ENCODE peak calls at places on chromosomes 2 and 18, in six cellular contexts. K, I, F, B, W and X are unnamed samples.

GRCh38 chr18:46497129-46497528 is 159.9 kb downstream of the LOXHD1 start:
- DNase-seq in F (no peak), I (no peak), B (no peak), K (no peak), W (peak; percentile 6), X (peak; percentile 21)

GRCh38 chr2:144509001-144509545 is 10.8 kb downstream of the ZEB2 start:
- DNase-seq in I (no peak), F (no peak), W (peak; percentile 60), B (no peak), K (no peak), X (no peak)

GRCh38 chr2:41949541-41950439 is 98.0 kb upstream of the PKDCC start:
- DNase-seq in F (no peak), W (no peak), K (no peak), I (no peak), B (no peak), X (no peak)

GRCh38 chr2:148058641-148059040 is 37.8 kb downstream of the MBD5 start:
- DNase-seq in W (peak; percentile 21), F (no peak), I (no peak), K (no peak), B (no peak), X (no peak)

GRCh38 chr2:215362562-215362904 is 50.7 kb downstream of the ATIC start:
- DNase-seq in I (no peak), W (no peak), F (no peak), B (no peak), K (no peak), X (no peak)

GRCh38 chr2:179751184-179751809 is 110.1 kb downstream of the ZNF385B start:
- DNase-seq in F (no peak), I (no peak), W (peak; percentile 63), B (no peak), K (no peak), X (peak; percentile 10)

GRCh38 chr2:7567646-7568045 is 650.4 kb downstream of the RNF144A start:
- DNase-seq in F (no peak), W (no peak), K (peak; percentile 22), I (no peak), B (no peak), X (peak; percentile 76)

GRCh38 chr18:26429535-26429934 is 118.8 kb downstream of the KCTD1 start:
- DNase-seq in K (no peak), I (no peak), W (peak; percentile 86), F (no peak), B (no peak), X (no peak)

GRCh38 chr2:187055463-187055862 is 206.5 kb upstream of the ZSWIM2 start:
- DNase-seq in K (no peak), W (peak; percentile 40), B (no peak), I (no peak), F (peak; percentile 35), X (peak; percentile 38)

GRCh38 chr2:220276736-220277444 is 649.5 kb downstream of the SLC4A3 start:
- DNase-seq in F (no peak), K (no peak), W (peak; percentile 50), B (no peak), I (no peak), X (no peak)

GRCh38 chr2:130796280-130796679 is 40.4 kb upstream of the ARHGEF4 start:
- DNase-seq in K (no peak), W (no peak), I (no peak), F (no peak), B (no peak), X (no peak)

GRCh38 chr2:130795431-130795830 is 40.1 kb downstream of the AMER3 start:
- DNase-seq in I (no peak), B (no peak), K (no peak), W (no peak), F (no peak), X (no peak)

GRCh38 chr2:130798472-130799221 is 38.1 kb upstream of the ARHGEF4 start:
- DNase-seq in I (no peak), F (peak; percentile 37), K (no peak), W (peak; percentile 17), B (no peak), X (no peak)

GRCh38 chr2:130799295-130799694 is 37.4 kb upstream of the ARHGEF4 start:
- DNase-seq in K (no peak), I (no peak), B (no peak), F (no peak), W (no peak), X (no peak)

DNA sequence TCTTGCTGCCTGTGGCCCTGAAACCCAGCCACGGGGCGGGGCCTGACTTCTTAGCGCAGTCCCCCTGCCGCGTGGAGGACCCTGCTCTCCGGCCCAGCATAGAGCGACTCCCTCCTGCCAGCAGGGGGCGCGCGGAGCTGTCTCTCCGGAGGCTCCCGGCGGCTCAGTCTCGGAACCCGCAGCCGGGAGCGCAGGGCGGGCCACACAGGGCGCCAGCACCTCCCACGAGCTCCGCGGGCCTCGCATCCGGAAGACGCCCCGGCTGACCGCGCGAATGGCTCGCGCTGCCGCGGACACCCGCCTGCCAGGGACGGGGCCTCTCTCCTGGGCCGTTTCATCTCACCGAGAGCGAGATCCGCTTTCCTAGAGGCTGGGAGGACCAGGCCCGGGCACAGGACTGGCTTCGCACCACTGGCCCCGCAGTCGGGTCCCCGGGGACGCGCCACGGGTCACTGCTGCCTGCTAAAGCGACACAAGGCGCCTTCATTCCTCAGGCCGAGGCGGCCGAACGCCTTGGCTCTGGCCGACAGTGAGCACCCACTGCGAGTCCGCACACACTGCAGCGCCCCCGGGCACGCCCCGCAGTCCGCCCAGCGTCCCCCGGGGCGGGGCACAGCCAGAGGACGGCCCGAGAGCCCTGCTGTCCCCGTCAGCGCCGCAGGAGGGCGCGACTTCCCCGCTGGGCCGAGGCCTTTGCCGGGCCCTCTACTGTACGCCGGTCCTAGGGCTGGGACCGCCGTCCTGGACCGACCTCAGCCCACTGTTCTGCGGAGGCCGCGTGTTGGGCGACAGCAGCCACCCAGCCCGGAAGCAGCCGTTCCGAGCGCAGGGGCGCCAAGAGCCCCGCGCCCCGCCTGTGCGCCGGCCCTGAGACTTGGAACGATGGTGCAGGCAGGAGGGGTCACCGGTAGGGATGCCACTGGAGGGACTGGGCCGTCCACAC is 39.0 kb upstream of the ARHGEF4 start:
- DNase-seq in B (peak; percentile 67), I (peak; percentile 33), K (peak; percentile 87), W (peak; percentile 80), F (peak; percentile 95), X (peak; percentile 92)
- TF ChIP-seq CTCF in B (peak; percentile 88), I (peak; percentile 99), K (peak; percentile 94), W (peak; percentile 68), F (peak; percentile 81), X (peak; percentile 92)

GRCh38 chr2:71157124-71157802 is 26.8 kb downstream of the MPHOSPH10 start:
- DNase-seq in F (peak; percentile 63), W (peak; percentile 28), I (peak; percentile 5), B (peak; percentile 43), K (no peak), X (peak; percentile 46)

GRCh38 chr2:71154798-71155197 is 24.4 kb downstream of the MPHOSPH10 start:
- DNase-seq in W (no peak), B (no peak), F (no peak), K (peak; percentile 30), I (no peak), X (peak; percentile 61)

GRCh38 chr2:71154279-71154678 is 23.8 kb downstream of the MPHOSPH10 start:
- DNase-seq in B (no peak), F (no peak), W (no peak), K (no peak), I (no peak), X (no peak)

GRCh38 chr2:71155846-71156245 is 25.4 kb downstream of the MPHOSPH10 start:
- DNase-seq in B (no peak), K (no peak), F (no peak), W (no peak), I (no peak), X (no peak)

GRCh38 chr2:71156531-71156930 is 26.1 kb downstream of the MPHOSPH10 start:
- DNase-seq in K (no peak), W (peak; percentile 57), F (no peak), I (no peak), B (no peak), X (no peak)
- H3K4me3 ChIP-seq in K (no peak overlapping the region), W (peak overlapping the region; percentile 46), F (no peak overlapping the region), I (no peak overlapping the region), B (no peak overlapping the region), X (no peak overlapping the region)

DNA sequence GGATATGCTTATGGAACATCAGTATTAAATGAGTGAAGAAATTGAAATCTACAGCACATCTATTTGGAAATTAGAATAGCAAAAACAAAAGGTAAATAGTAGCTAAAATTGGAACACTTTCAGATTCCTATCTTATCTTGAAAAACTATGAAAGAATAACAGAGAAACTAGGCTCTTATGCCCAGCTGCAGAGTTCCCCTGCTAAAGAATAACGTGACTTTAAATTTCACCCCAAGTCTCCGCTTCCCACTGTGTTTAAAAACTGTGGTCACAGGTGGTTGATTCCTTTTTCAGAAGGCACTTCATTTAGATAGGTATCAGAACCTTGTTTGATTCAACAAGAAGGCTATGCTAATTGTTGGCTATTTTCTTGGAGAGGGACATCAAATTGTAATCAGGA is 30.1 kb downstream of the ARHGAP28 start:
- DNase-seq in F (no peak), B (no peak), K (no peak), W (no peak), I (no peak), X (no peak)
- TF ChIP-seq CTCF in F (no peak), B (no peak), K (no peak), W (no peak), I (no peak), X (no peak)

DNA sequence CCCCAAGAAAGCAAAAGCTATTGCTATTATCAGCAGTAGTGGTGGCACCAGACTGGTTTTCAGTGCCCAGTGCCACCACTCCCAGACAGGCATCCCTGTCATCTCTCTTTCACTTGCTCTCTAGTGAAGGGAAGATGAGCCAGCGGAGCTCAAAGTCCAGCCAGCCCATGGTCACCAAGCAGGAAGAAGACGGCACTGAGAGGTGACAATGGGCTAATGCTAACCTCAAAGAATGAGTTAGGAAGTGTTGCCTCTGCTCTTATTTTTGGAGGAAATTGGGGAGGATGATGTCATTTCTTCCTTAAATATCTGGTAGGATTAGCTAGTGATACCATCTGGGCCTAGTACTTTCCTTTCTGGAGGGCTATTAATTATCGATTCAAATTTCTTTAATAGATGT is 1.7 kb downstream of the SP140 start:
- DNase-seq in B (no peak), F (no peak), W (no peak), K (peak; percentile 25), I (no peak), X (peak; percentile 32)
- H3K4me3 ChIP-seq in B (no peak overlapping the region), F (no peak overlapping the region), W (no peak overlapping the region), K (peak overlapping the region; percentile 70), I (no peak overlapping the region), X (peak overlapping the region; percentile 70)

DNA sequence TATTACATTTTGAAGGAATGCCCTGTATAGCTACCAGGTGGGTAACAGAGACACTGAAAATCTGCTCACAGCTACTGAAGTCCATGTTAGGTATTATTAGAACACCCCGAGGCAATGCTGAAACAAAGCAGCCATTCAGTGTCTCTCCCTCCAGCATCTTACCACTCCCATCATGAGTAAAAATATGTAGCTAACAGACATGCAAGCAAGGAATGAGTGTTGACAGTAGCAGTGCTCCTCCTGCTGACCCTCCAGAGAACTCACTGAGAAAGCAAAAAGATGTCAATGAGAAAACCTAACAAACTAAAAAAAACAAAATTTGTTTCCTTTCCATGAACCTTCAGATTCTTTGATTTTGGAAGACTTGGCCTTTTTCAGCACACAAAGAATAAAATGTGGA is 393.9 kb downstream of the LRRTM1 start:
- DNase-seq in W (no peak), B (no peak), K (no peak), F (no peak), I (no peak), X (no peak)
- TF ChIP-seq CTCF in W (no peak), B (no peak), K (no peak), F (no peak), I (no peak), X (no peak)